ENCODE peak calls at places on chromosomes 5 and 9, in eight cellular contexts. J is sigmoid colon; L is IMR-90; S is pancreas; T is hepatocyte; Z is CD8-positive, alpha-beta T cell; A is GM23338; Q is right cardiac atrium. P is an unnamed sample.
A peak's percentile ranks its signal among the peaks of the same experiment; 100 is the strongest.

GRCh38 chr5:172553838-172554344 is 87.2 kb upstream of the NEURL1B start:
- DNase-seq in J (peak; percentile 84), L (no peak), S (no peak), T (no peak), Z (no peak), A (no peak), Q (no peak), P (no peak)

GRCh38 chr5:136054133-136054996 is 25.6 kb downstream of the TGFBI start:
- DNase-seq in J (no peak), L (peak; percentile 49), S (no peak), T (no peak), Z (no peak), A (no peak), Q (no peak), P (no peak)

GRCh38 chr9:135301271-135302263 is 178.0 kb upstream of the PPP1R26 start:
- DNase-seq in J (no peak), L (no peak), S (peak; percentile 25), T (no peak), Z (no peak), A (no peak), Q (no peak), P (no peak)

GRCh38 chr9:132627120-132627519 is 42.7 kb downstream of the DDX31 start:
- DNase-seq in J (no peak), L (no peak), S (no peak), T (no peak), Z (no peak), A (no peak), Q (no peak), P (no peak)

GRCh38 chr5:16619136-16619535 is 2.3 kb upstream of the RETREG1 start:
- DNase-seq in J (no peak), L (no peak), S (no peak), T (no peak), Z (no peak), A (no peak), Q (no peak), P (no peak)

GRCh38 chr9:122402403-122403268 is 31.8 kb downstream of the PTGS1 start:
- DNase-seq in J (no peak), L (peak; percentile 99), S (no peak), T (peak; percentile 79), Z (no peak), A (no peak), Q (no peak), P (no peak)

GRCh38 chr5:55427157-55427556 is 107.6 kb downstream of the PLPP1 start:
- DNase-seq in J (no peak), L (peak; percentile 90), S (peak; percentile 30), T (peak; percentile 23), Z (no peak), A (no peak), Q (peak; percentile 29), P (no peak)

GRCh38 chr9:105329729-105330082 is 85.3 kb downstream of the SLC44A1 start:
- DNase-seq in J (no peak), L (no peak), S (no peak), T (no peak), Z (no peak), A (no peak), Q (no peak), P (no peak)

GRCh38 chr5:167998148-167998767 is 293.2 kb upstream of the WWC1 start:
- DNase-seq in J (no peak), L (peak; percentile 6), S (no peak), T (no peak), Z (no peak), A (no peak), Q (no peak), P (no peak)

GRCh38 chr9:111720170-111720569 is 58.8 kb downstream of the GNG10 start:
- DNase-seq in J (no peak), L (peak; percentile 7), S (no peak), T (no peak), Z (no peak), A (no peak), Q (no peak), P (no peak)

GRCh38 chr5:146877178-146877681 is 1.3 kb downstream of the PPP2R2B start:
- DNase-seq in J (no peak), L (no peak), S (no peak), T (no peak), Z (no peak), A (peak; percentile 35), Q (no peak), P (no peak)

GRCh38 chr5:146825033-146825432 is 53.5 kb downstream of the PPP2R2B start:
- DNase-seq in J (no peak), L (peak; percentile 11), S (no peak), T (peak; percentile 75), Z (no peak), A (peak; percentile 79), Q (peak; percentile 16), P (no peak)

GRCh38 chr9:109319631-109320233 is 1.1 kb downstream of the EPB41L4B start:
- DNase-seq in J (no peak), L (no peak), S (peak; percentile 74), T (peak; percentile 52), Z (no peak), A (peak; percentile 66), Q (no peak), P (no peak)

GRCh38 chr5:142387022-142387682 is 62.3 kb upstream of the SPRY4 start:
- DNase-seq in J (no peak), L (no peak), S (no peak), T (no peak), Z (no peak), A (no peak), Q (no peak), P (no peak)

GRCh38 chr5:102627311-102627710 is 127.8 kb upstream of the PAM start:
- DNase-seq in J (no peak), L (peak; percentile 27), S (no peak), T (no peak), Z (no peak), A (no peak), Q (no peak), P (no peak)

GRCh38 chr9:137669261-137669672 is 50.5 kb downstream of the EHMT1 start:
- DNase-seq in J (peak; percentile 62), L (no peak), S (peak; percentile 47), T (peak; percentile 34), Z (no peak), A (peak; percentile 72), Q (no peak), P (no peak)

GRCh38 chr9:68637020-68637419 is 68.0 kb upstream of the PIP5K1B start:
- DNase-seq in J (no peak), L (no peak), S (no peak), T (no peak), Z (no peak), A (no peak), Q (no peak), P (no peak)

GRCh38 chr9:108182950-108183381 is 672.8 kb downstream of the ACTL7B start:
- DNase-seq in J (no peak), L (peak; percentile 55), S (no peak), T (no peak), Z (no peak), A (no peak), Q (no peak), P (no peak)

GRCh38 chr5:135140805-135141204 is 106.8 kb upstream of the PITX1 start:
- DNase-seq in J (peak; percentile 74), L (peak; percentile 51), S (no peak), T (peak; percentile 41), Z (no peak), A (no peak), Q (peak; percentile 43), P (no peak)

GRCh38 chr5:178640331-178641045 is 13.6 kb upstream of the CLK4 start:
- DNase-seq in J (no peak), L (no peak), S (no peak), T (no peak), Z (no peak), A (no peak), Q (no peak), P (no peak)

GRCh38 chr5:137223324-137224295 is 275.5 kb downstream of the SPOCK1 start:
- DNase-seq in J (no peak), L (no peak), S (no peak), T (no peak), Z (no peak), A (no peak), Q (no peak), P (no peak)

GRCh38 chr5:18195910-18196309 is 561.6 kb downstream of the TAF11L14 start:
- DNase-seq in J (no peak), L (no peak), S (no peak), T (no peak), Z (no peak), A (no peak), Q (no peak), P (no peak)

DNA sequence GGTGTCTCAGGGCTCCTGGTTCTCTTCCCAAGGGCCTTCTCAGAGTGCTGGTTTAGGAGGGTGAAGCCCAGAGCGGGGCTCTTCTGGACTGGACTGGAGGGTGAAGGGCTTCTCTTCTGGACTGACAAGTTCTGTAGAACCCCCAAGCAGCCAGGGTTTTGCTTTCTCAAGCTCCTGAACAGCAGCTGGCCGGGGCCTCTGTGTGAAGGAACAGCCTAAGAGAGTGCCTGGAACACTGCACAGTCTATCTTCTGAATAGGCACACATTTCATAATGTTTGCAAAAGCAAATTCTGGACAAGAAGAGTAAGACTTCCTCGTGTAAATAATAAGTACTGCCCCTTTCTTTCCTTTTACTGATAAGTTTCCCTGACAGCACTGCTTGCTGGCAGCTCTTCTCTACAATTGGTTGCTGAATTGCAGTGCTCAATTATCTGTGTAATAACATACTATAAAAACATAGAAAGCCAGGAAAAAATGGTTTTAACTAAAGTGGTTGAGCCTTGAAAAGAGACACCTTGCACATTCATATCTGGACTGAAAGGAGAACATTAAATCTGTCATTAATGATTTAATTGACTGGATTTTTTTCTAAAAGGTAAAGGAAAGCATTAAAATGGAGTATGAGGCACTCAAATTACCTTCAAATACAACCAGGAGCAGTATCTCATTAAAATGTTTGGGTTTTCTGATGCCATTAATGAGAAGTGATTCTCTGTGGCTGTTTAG is 20.5 kb downstream of the MAST4 start:
- DNase-seq in J (no peak), L (no peak), S (no peak), T (peak; percentile 16), Z (no peak), A (no peak), Q (peak; percentile 42), P (no peak)
- H3K27ac ChIP-seq in J (no peak overlapping the region), L (no peak overlapping the region), S (no peak overlapping the region), T (no peak overlapping the region), Z (no peak overlapping the region), A (no peak overlapping the region), Q (peak overlapping the region; percentile 36), P (no peak overlapping the region)

GRCh38 chr9:131234799-131235479 is 41.4 kb downstream of the FAM78A start:
- DNase-seq in J (peak; percentile 24), L (no peak), S (no peak), T (no peak), Z (no peak), A (no peak), Q (no peak), P (no peak)
- H3K27ac ChIP-seq in J (no peak overlapping the region), L (no peak overlapping the region), S (no peak overlapping the region), T (no peak overlapping the region), Z (no peak overlapping the region), A (no peak overlapping the region), Q (peak overlapping the region; percentile 98), P (no peak overlapping the region)

DNA sequence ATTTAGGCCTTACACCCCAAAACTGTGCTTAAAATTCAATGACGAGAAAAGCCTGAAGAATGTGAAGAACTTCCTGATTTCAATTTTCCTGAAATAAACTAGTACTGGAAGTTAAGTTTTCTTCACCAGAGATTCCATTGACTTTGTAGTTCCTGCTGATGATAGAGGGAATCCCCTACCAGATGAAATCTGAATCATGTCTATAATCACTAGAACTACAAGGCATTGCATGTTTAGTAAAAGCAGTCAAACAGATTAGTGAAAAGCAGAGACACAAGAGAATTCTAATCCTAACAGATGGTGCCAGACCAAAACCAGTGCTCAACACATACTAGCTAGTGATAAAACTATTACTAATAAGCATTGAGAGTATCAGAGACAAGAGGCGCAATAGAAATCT is 130.0 kb downstream of the PDE4D start:
- DNase-seq in J (no peak), L (no peak), S (no peak), T (no peak), Z (no peak), A (no peak), Q (no peak), P (no peak)
- H3K27ac ChIP-seq in J (no peak overlapping the region), L (no peak overlapping the region), S (no peak overlapping the region), T (no peak overlapping the region), Z (no peak overlapping the region), A (no peak overlapping the region), Q (no peak overlapping the region), P (no peak overlapping the region)

GRCh38 chr5:176371621-176372539 is 6.6 kb downstream of the ARL10 start:
- DNase-seq in J (peak; percentile 46), L (no peak), S (no peak), T (no peak), Z (no peak), A (no peak), Q (no peak), P (no peak)
- H3K27ac ChIP-seq in J (no peak overlapping the region), L (no peak overlapping the region), S (no peak overlapping the region), T (no peak overlapping the region), Z (no peak overlapping the region), A (no peak overlapping the region), Q (peak overlapping the region; percentile 61), P (peak overlapping the region; percentile 31)